ENCODE peak calls at places on chromosomes 6 and 20, in eight cellular contexts. One of them, this sample, is unnamed.

GRCh38 chr6:57224769-57225515 is 2.8 kb upstream of the RAB23 start:
- DNase-seq in GM10248: no peak
- DNase-seq in SJCRH30: no peak
- DNase-seq in caudate nucleus: no peak
- DNase-seq in pancreas: no peak
- DNase-seq in AG08395: peak
- DNase-seq in astrocyte of the spinal cord: no peak
- DNase-seq in H9: no peak
- DNase-seq in this sample: no peak

GRCh38 chr20:14657231-14657630 is 319.8 kb upstream of the FLRT3 start:
- DNase-seq in astrocyte of the spinal cord: no peak
- DNase-seq in pancreas: no peak
- DNase-seq in caudate nucleus: no peak
- DNase-seq in SJCRH30: no peak
- DNase-seq in AG08395: no peak
- DNase-seq in H9: no peak
- DNase-seq in GM10248: no peak
- DNase-seq in this sample: no peak

GRCh38 chr20:7853493-7853892 is 86.8 kb downstream of the HAO1 start:
- DNase-seq in caudate nucleus: no peak
- DNase-seq in SJCRH30: no peak
- DNase-seq in H9: no peak
- DNase-seq in AG08395: no peak
- DNase-seq in astrocyte of the spinal cord: no peak
- DNase-seq in pancreas: no peak
- DNase-seq in GM10248: no peak
- DNase-seq in this sample: no peak

GRCh38 chr6:169230923-169231789 is 22.5 kb downstream of the THBS2 start:
- DNase-seq in SJCRH30: no peak
- DNase-seq in astrocyte of the spinal cord: no peak
- DNase-seq in caudate nucleus: no peak
- DNase-seq in GM10248: no peak
- DNase-seq in H9: no peak
- DNase-seq in AG08395: no peak
- DNase-seq in pancreas: no peak
- DNase-seq in this sample: no peak

GRCh38 chr6:119821380-119821779 is 471.8 kb upstream of the MAN1A1 start:
- DNase-seq in H9: no peak
- DNase-seq in caudate nucleus: no peak
- DNase-seq in SJCRH30: no peak
- DNase-seq in pancreas: no peak
- DNase-seq in AG08395: no peak
- DNase-seq in GM10248: no peak
- DNase-seq in astrocyte of the spinal cord: no peak
- DNase-seq in this sample: no peak

GRCh38 chr20:17430515-17430914 is 100.7 kb downstream of the BFSP1 start:
- DNase-seq in GM10248: no peak
- DNase-seq in H9: no peak
- DNase-seq in caudate nucleus: no peak
- DNase-seq in SJCRH30: no peak
- DNase-seq in pancreas: no peak
- DNase-seq in AG08395: no peak
- DNase-seq in astrocyte of the spinal cord: no peak
- DNase-seq in this sample: no peak

GRCh38 chr6:148128014-148128730 is 214.5 kb upstream of the SASH1 start:
- DNase-seq in SJCRH30: no peak
- DNase-seq in caudate nucleus: no peak
- DNase-seq in pancreas: no peak
- DNase-seq in AG08395: no peak
- DNase-seq in H9: no peak
- DNase-seq in GM10248: no peak
- DNase-seq in astrocyte of the spinal cord: no peak
- DNase-seq in this sample: no peak

GRCh38 chr6:151448623-151449022 is 3.3 kb downstream of the RMND1 start:
- DNase-seq in SJCRH30: no peak
- DNase-seq in AG08395: no peak
- DNase-seq in GM10248: no peak
- DNase-seq in H9: no peak
- DNase-seq in caudate nucleus: no peak
- DNase-seq in astrocyte of the spinal cord: no peak
- DNase-seq in pancreas: no peak
- DNase-seq in this sample: no peak

GRCh38 chr6:84769247-84769646 is 4.8 kb upstream of the TBX18 start:
- DNase-seq in AG08395: no peak
- DNase-seq in caudate nucleus: no peak
- DNase-seq in astrocyte of the spinal cord: peak
- DNase-seq in SJCRH30: no peak
- DNase-seq in GM10248: no peak
- DNase-seq in pancreas: no peak
- DNase-seq in H9: no peak
- DNase-seq in this sample: no peak

GRCh38 chr20:42635699-42636411 is 553.9 kb downstream of the PTPRT start:
- DNase-seq in pancreas: no peak
- DNase-seq in H9: no peak
- DNase-seq in AG08395: no peak
- DNase-seq in SJCRH30: no peak
- DNase-seq in caudate nucleus: no peak
- DNase-seq in astrocyte of the spinal cord: no peak
- DNase-seq in GM10248: no peak
- DNase-seq in this sample: no peak